ENCODE peak calls at places on chromosomes 12 and 14, in five cellular contexts. W is ACHN, B is amniotic stem cell, X is T follicular helper cell, V is smooth muscle cell of the brain vasculature. Y is an unnamed sample.
A peak's percentile ranks its signal among the peaks of the same experiment; 100 is the strongest.

GRCh38 chr12:13379531-13379930 is 183.0 kb downstream of the EMP1 start:
- DNase-seq in W (no peak), B (no peak), X (no peak), V (no peak), Y (no peak)

GRCh38 chr12:23803547-23803946 is 145.9 kb downstream of the SOX5 start:
- DNase-seq in W (no peak), B (no peak), X (no peak), V (no peak), Y (no peak)

GRCh38 chr12:62686938-62687337 is 220.3 kb downstream of the MON2 start:
- DNase-seq in W (no peak), B (no peak), X (no peak), V (no peak), Y (peak; percentile 28)

GRCh38 chr12:14893471-14894250 is 8.0 kb upstream of the MGP start:
- DNase-seq in W (no peak), B (no peak), X (no peak), V (no peak), Y (no peak)

GRCh38 chr14:96162265-96162664 is 42.4 kb upstream of the BDKRB2 start:
- DNase-seq in W (no peak), B (no peak), X (no peak), V (no peak), Y (no peak)

GRCh38 chr14:105177082-105177481 is 4.0 kb downstream of the NUDT14 start:
- DNase-seq in W (no peak), B (no peak), X (no peak), V (no peak), Y (no peak)

GRCh38 chr12:56833780-56834179 is 70.7 kb downstream of the HSD17B6 start:
- DNase-seq in W (no peak), B (no peak), X (no peak), V (no peak), Y (no peak)

GRCh38 chr14:51674294-51675002 is 22.7 kb downstream of the FRMD6 start:
- DNase-seq in W (peak; percentile 15), B (no peak), X (no peak), V (no peak), Y (no peak)

GRCh38 chr12:6956332-6956727 is 5.2 kb downstream of the PTPN6 start:
- DNase-seq in W (no peak), B (no peak), X (no peak), V (no peak), Y (no peak)

GRCh38 chr14:77707355-77707723 is 484 bp downstream of the ALKBH1 start:
- DNase-seq in W (peak; percentile 48), B (peak; percentile 52), X (peak; percentile 7), V (no peak), Y (peak; percentile 44)

GRCh38 chr12:98227162-98227561 is 288.2 kb upstream of the TMPO start:
- DNase-seq in W (peak; percentile 33), B (no peak), X (no peak), V (no peak), Y (no peak)

GRCh38 chr12:113049976-113050742 is 6.4 kb upstream of the DTX1 start:
- DNase-seq in W (peak; percentile 81), B (no peak), X (no peak), V (no peak), Y (peak; percentile 47)

GRCh38 chr12:14993537-14994266 is 20.9 kb downstream of the PDE6H start:
- DNase-seq in W (no peak), B (no peak), X (no peak), V (no peak), Y (no peak)

GRCh38 chr12:65740873-65741600 is 83.2 kb upstream of the HMGA2 start:
- DNase-seq in W (peak; percentile 92), B (peak; percentile 58), X (peak; percentile 25), V (peak; percentile 49), Y (peak; percentile 77)

GRCh38 chr12:16927259-16927658 is 321.3 kb upstream of the LMO3 start:
- DNase-seq in W (no peak), B (no peak), X (no peak), V (no peak), Y (no peak)

GRCh38 chr14:76228138-76228537 is 76.4 kb downstream of the GPATCH2L start:
- DNase-seq in W (no peak), B (no peak), X (no peak), V (no peak), Y (no peak)

GRCh38 chr14:90281261-90281660 is 24.9 kb downstream of the PSMC1 start:
- DNase-seq in W (peak; percentile 72), B (no peak), X (no peak), V (no peak), Y (no peak)

GRCh38 chr14:38948171-38948570 is 154.9 kb downstream of the SEC23A start:
- DNase-seq in W (no peak), B (no peak), X (no peak), V (no peak), Y (no peak)

GRCh38 chr14:50835280-50835679 is 4.3 kb upstream of the NIN start:
- DNase-seq in W (no peak), B (no peak), X (no peak), V (no peak), Y (peak; percentile 19)

Y was measured in SW480.